ENCODE peak calls at places on chromosomes 11 and 22, in four cellular contexts. T, M, I and G are unnamed samples.

GRCh38 chr22:33605201-33605600 is 315.1 kb downstream of the LARGE1 start:
- DNase-seq in T (no peak), M (no peak), I (no peak), G (peak)

GRCh38 chr11:58316142-58316541 is 42.7 kb downstream of the OR5B17 start:
- DNase-seq in T (no peak), I (no peak), M (no peak), G (no peak)

GRCh38 chr11:61489833-61490585 is 18.5 kb upstream of the LRRC10B start:
- DNase-seq in M (no peak), I (no peak), T (peak), G (no peak)

GRCh38 chr11:1034001-1034400 is 2.5 kb downstream of the MUC6 start:
- DNase-seq in T (no peak), M (no peak), I (no peak), G (no peak)

GRCh38 chr22:37623075-37624016 is 14.7 kb downstream of the GGA1 start:
- DNase-seq in I (peak), T (peak), M (peak), G (no peak)

GRCh38 chr11:65424200-65425104 is 1.9 kb downstream of the NEAT1 start:
- DNase-seq in I (peak), T (no peak), M (no peak), G (no peak)

GRCh38 chr22:34427841-34428240 is 507.6 kb upstream of the LARGE1 start:
- DNase-seq in I (no peak), M (no peak), T (no peak), G (no peak)

GRCh38 chr22:23509571-23510302 is 70.4 kb downstream of the IGLL1 start:
- DNase-seq in M (no peak), I (no peak), T (peak), G (no peak)

GRCh38 chr11:10490398-10491232 is 35.6 kb downstream of the AMPD3 start:
- DNase-seq in I (no peak), T (peak), M (no peak), G (peak)

GRCh38 chr11:126654886-126655806 is 299.7 kb downstream of the ST3GAL4 start:
- DNase-seq in I (no peak), M (peak), T (peak), G (no peak)

GRCh38 chr22:47647181-47647580 is 884.7 kb downstream of the TBC1D22A start:
- DNase-seq in I (no peak), M (no peak), T (no peak), G (no peak)

GRCh38 chr11:110761994-110762393 is 49.8 kb upstream of the ARHGAP20 start:
- DNase-seq in I (no peak), T (no peak), M (no peak), G (no peak)

GRCh38 chr22:20805972-20806471 is 32.1 kb downstream of the SERPIND1 start:
- DNase-seq in T (peak), I (no peak), M (no peak), G (no peak)

GRCh38 chr11:126718319-126718718 is 282.3 kb downstream of the KIRREL3 start:
- DNase-seq in I (no peak), T (peak), M (no peak), G (no peak)

GRCh38 chr22:22164541-22165272 is 79.9 kb upstream of the VPREB1 start:
- DNase-seq in T (peak), I (no peak), M (no peak), G (no peak)

GRCh38 chr11:9568161-9568853 is 5.2 kb upstream of the WEE1 start:
- DNase-seq in M (no peak), I (no peak), T (peak), G (no peak)

GRCh38 chr11:66365711-66366619 is 5.6 kb downstream of the SLC29A2 start:
- DNase-seq in T (no peak), I (no peak), M (no peak), G (no peak)

GRCh38 chr11:5204787-5205186 is 4.3 kb upstream of the OR51V1 start:
- DNase-seq in I (no peak), M (peak), T (peak), G (peak)

GRCh38 chr22:46055176-46055850 is 78.4 kb upstream of the WNT7B start:
- DNase-seq in M (no peak), T (no peak), I (no peak), G (no peak)

GRCh38 chr11:26946209-26946828 is 47.6 kb upstream of the FIBIN start:
- DNase-seq in I (no peak), T (no peak), M (no peak), G (no peak)

GRCh38 chr22:30863161-30863833 is 105.3 kb downstream of the MORC2 start:
- DNase-seq in T (peak), M (no peak), I (no peak), G (no peak)

GRCh38 chr22:31046591-31047226 is 34.4 kb upstream of the SMTN start:
- DNase-seq in M (peak), I (no peak), T (peak), G (no peak)

GRCh38 chr11:75230621-75231020 is 10.0 kb upstream of the TPBGL start:
- DNase-seq in M (no peak), I (no peak), T (no peak), G (no peak)

GRCh38 chr11:82450996-82451395 is 282.7 kb downstream of the FAM181B start:
- DNase-seq in I (no peak), M (no peak), T (no peak), G (no peak)

GRCh38 chr11:103202048-103202651 is 92.9 kb downstream of the DYNC2H1 start:
- DNase-seq in M (no peak), T (peak), I (no peak), G (peak)

GRCh38 chr22:38313384-38313955 is 3.8 kb downstream of the CSNK1E start:
- DNase-seq in T (no peak), I (no peak), M (no peak), G (peak)

GRCh38 chr11:82267186-82267585 is 466.5 kb downstream of the FAM181B start:
- DNase-seq in M (no peak), T (no peak), I (no peak), G (no peak)

GRCh38 chr22:26587991-26588613 is 1.8 kb downstream of the TPST2 start:
- DNase-seq in I (no peak), T (no peak), M (no peak), G (no peak)

GRCh38 chr11:10388574-10388973 is 66.5 kb upstream of the AMPD3 start:
- DNase-seq in T (no peak), M (no peak), I (no peak), G (no peak)

GRCh38 chr22:46761539-46762237 is 762 bp upstream of the TBC1D22A start:
- DNase-seq in M (no peak), I (no peak), T (peak), G (no peak)

GRCh38 chr11:68370211-68371111 is 58.1 kb downstream of the LRP5 start:
- DNase-seq in M (no peak), I (no peak), T (no peak), G (no peak)

GRCh38 chr11:85132839-85133238 is 494.3 kb downstream of the DLG2 start:
- DNase-seq in I (no peak), T (peak), M (no peak), G (no peak)

GRCh38 chr11:72111300-72111699 is 1.2 kb downstream of the ANAPC15 start:
- DNase-seq in T (no peak), I (no peak), M (no peak), G (no peak)

GRCh38 chr11:10920205-10920604 is 62.4 kb upstream of the ZBED5 start:
- DNase-seq in I (no peak), T (no peak), M (no peak), G (no peak)

GRCh38 chr11:24386551-24387404 is 110.1 kb upstream of the LUZP2 start:
- DNase-seq in I (no peak), T (peak), M (peak), G (peak)